ENCODE peak calls at places on chromosomes 1 and 21, in five cellular contexts. One of them, this sample, is unnamed. For H3K4me1, the result is how much of the 10 kb centered on the place peaks cover.

GRCh38 chr1:27542463-27543273 is 52.7 kb upstream of the WASF2 start:
- DNase-seq in neuronal stem cell: no peak
- DNase-seq in mesenchymal stem cell: peak
- DNase-seq in H1: no peak
- DNase-seq in IMR-90: peak
- DNase-seq in this sample: peak

GRCh38 chr1:100440075-100440809 is 87.9 kb downstream of the CDC14A start:
- DNase-seq in H1: no peak
- DNase-seq in mesenchymal stem cell: no peak
- DNase-seq in IMR-90: no peak
- DNase-seq in neuronal stem cell: no peak
- DNase-seq in this sample: peak

GRCh38 chr1:44251989-44252625 is 38.8 kb downstream of the DMAP1 start:
- DNase-seq in mesenchymal stem cell: no peak
- DNase-seq in H1: no peak
- DNase-seq in neuronal stem cell: no peak
- DNase-seq in IMR-90: no peak
- DNase-seq in this sample: no peak

GRCh38 chr1:152179566-152179965 is 20.5 kb upstream of the RPTN start:
- DNase-seq in mesenchymal stem cell: no peak
- DNase-seq in H1: no peak
- DNase-seq in IMR-90: no peak
- DNase-seq in neuronal stem cell: no peak
- DNase-seq in this sample: no peak

GRCh38 chr1:145979746-145980435 is 15.4 kb downstream of the POLR3GL start:
- DNase-seq in IMR-90: no peak
- DNase-seq in neuronal stem cell: no peak
- DNase-seq in H1: no peak
- DNase-seq in mesenchymal stem cell: peak
- DNase-seq in this sample: no peak

GRCh38 chr1:184568148-184568547 is 181.3 kb downstream of the C1orf21 start:
- DNase-seq in H1: no peak
- DNase-seq in mesenchymal stem cell: no peak
- DNase-seq in neuronal stem cell: no peak
- DNase-seq in IMR-90: no peak
- DNase-seq in this sample: no peak

GRCh38 chr1:33710989-33711388 is 152.9 kb upstream of the HMGB4 start:
- DNase-seq in H1: no peak
- DNase-seq in IMR-90: peak
- DNase-seq in mesenchymal stem cell: no peak
- DNase-seq in neuronal stem cell: no peak
- DNase-seq in this sample: no peak

GRCh38 chr1:153485880-153486279 is 25.4 kb upstream of the S100A7 start:
- DNase-seq in IMR-90: no peak
- DNase-seq in H1: no peak
- DNase-seq in neuronal stem cell: no peak
- DNase-seq in mesenchymal stem cell: no peak
- DNase-seq in this sample: peak

GRCh38 chr1:30412241-30413110 is 310.9 kb downstream of the MATN1 start:
- DNase-seq in IMR-90: no peak
- DNase-seq in neuronal stem cell: no peak
- DNase-seq in mesenchymal stem cell: no peak
- DNase-seq in H1: no peak
- DNase-seq in this sample: no peak

GRCh38 chr21:28419811-28420210 is 572.9 kb downstream of the LTN1 start:
- DNase-seq in H1: no peak
- DNase-seq in IMR-90: no peak
- DNase-seq in mesenchymal stem cell: no peak
- DNase-seq in neuronal stem cell: no peak
- DNase-seq in this sample: no peak

GRCh38 chr21:32795376-32795775 is 23.8 kb upstream of the PAXBP1 start:
- DNase-seq in neuronal stem cell: no peak
- DNase-seq in mesenchymal stem cell: no peak
- DNase-seq in IMR-90: no peak
- DNase-seq in H1: no peak
- DNase-seq in this sample: no peak

GRCh38 chr1:118366296-118366695 is 181.3 kb upstream of the SPAG17 start:
- DNase-seq in H1: no peak
- DNase-seq in mesenchymal stem cell: no peak
- DNase-seq in neuronal stem cell: no peak
- DNase-seq in IMR-90: no peak
- DNase-seq in this sample: no peak

GRCh38 chr21:33578959-33579542 is 9.4 kb downstream of the DONSON start:
- DNase-seq in neuronal stem cell: no peak
- DNase-seq in IMR-90: peak
- DNase-seq in H1: no peak
- DNase-seq in mesenchymal stem cell: peak
- DNase-seq in this sample: no peak

GRCh38 chr1:240189386-240189989 is 97.8 kb downstream of the FMN2 start:
- DNase-seq in neuronal stem cell: peak
- DNase-seq in mesenchymal stem cell: peak
- DNase-seq in IMR-90: peak
- DNase-seq in H1: peak
- DNase-seq in this sample: peak

GRCh38 chr1:162009501-162010174 is 14.0 kb downstream of the OLFML2B start:
- DNase-seq in mesenchymal stem cell: no peak
- DNase-seq in H1: no peak
- DNase-seq in neuronal stem cell: no peak
- DNase-seq in IMR-90: no peak
- DNase-seq in this sample: no peak

GRCh38 chr1:1928231-1929101 is 9.4 kb upstream of the TMEM52 start:
- DNase-seq in mesenchymal stem cell: no peak
- DNase-seq in IMR-90: no peak
- DNase-seq in H1: no peak
- DNase-seq in neuronal stem cell: no peak
- DNase-seq in this sample: no peak

GRCh38 chr1:15355968-15356621 is 53.6 kb upstream of the EFHD2 start:
- DNase-seq in neuronal stem cell: no peak
- DNase-seq in mesenchymal stem cell: peak
- DNase-seq in IMR-90: peak
- DNase-seq in H1: no peak
- DNase-seq in this sample: no peak

GRCh38 chr21:28699591-28700259 is 293.0 kb downstream of the LTN1 start:
- DNase-seq in mesenchymal stem cell: no peak
- DNase-seq in H1: no peak
- DNase-seq in IMR-90: no peak
- DNase-seq in neuronal stem cell: no peak
- DNase-seq in this sample: no peak

GRCh38 chr1:116900471-116901365 is 9.0 kb upstream of the PTGFRN start:
- DNase-seq in neuronal stem cell: no peak
- DNase-seq in H1: no peak
- DNase-seq in mesenchymal stem cell: no peak
- DNase-seq in IMR-90: no peak
- DNase-seq in this sample: no peak

GRCh38 chr1:52759908-52760307 is 33.7 kb downstream of the ZYG11B start:
- DNase-seq in H1: no peak
- DNase-seq in neuronal stem cell: no peak
- DNase-seq in IMR-90: no peak
- DNase-seq in mesenchymal stem cell: no peak
- DNase-seq in this sample: no peak

GRCh38 chr1:48523541-48523940 is 51.5 kb upstream of the SPATA6 start:
- DNase-seq in neuronal stem cell: no peak
- DNase-seq in IMR-90: no peak
- DNase-seq in mesenchymal stem cell: no peak
- DNase-seq in H1: no peak
- DNase-seq in this sample: no peak

GRCh38 chr1:101451888-101452287 is 215.1 kb downstream of the S1PR1 start:
- DNase-seq in H1: no peak
- DNase-seq in mesenchymal stem cell: no peak
- DNase-seq in neuronal stem cell: no peak
- DNase-seq in IMR-90: no peak
- DNase-seq in this sample: no peak

GRCh38 chr1:151611832-151612505 is at the start of gene SNX27:
- DNase-seq in H1: peak
- DNase-seq in mesenchymal stem cell: peak
- DNase-seq in neuronal stem cell: peak
- DNase-seq in IMR-90: peak
- DNase-seq in this sample: peak

GRCh38 chr1:67312630-67313029 is 5.0 kb downstream of the IL12RB2 start:
- DNase-seq in H1: no peak
- DNase-seq in IMR-90: no peak
- DNase-seq in mesenchymal stem cell: no peak
- DNase-seq in neuronal stem cell: no peak
- DNase-seq in this sample: no peak

GRCh38 chr1:84582802-84583587 is 8.8 kb upstream of the CTBS start:
- DNase-seq in IMR-90: no peak
- DNase-seq in mesenchymal stem cell: peak
- DNase-seq in neuronal stem cell: no peak
- DNase-seq in H1: no peak
- DNase-seq in this sample: peak

GRCh38 chr1:156114919-156115513 is 505 bp downstream of the LMNA start:
- DNase-seq in mesenchymal stem cell: no peak
- DNase-seq in neuronal stem cell: no peak
- DNase-seq in H1: no peak
- DNase-seq in IMR-90: no peak
- DNase-seq in this sample: peak
- H3K18ac ChIP-seq in mesenchymal stem cell: peak
- H3K18ac ChIP-seq in neuronal stem cell: peak
- H3K18ac ChIP-seq in H1: peak
- H3K18ac ChIP-seq in IMR-90: peak
- H3K18ac ChIP-seq in this sample: no peak

GRCh38 chr1:167625040-167625823 is 4.8 kb upstream of the RCSD1 start:
- DNase-seq in H1: no peak
- DNase-seq in IMR-90: no peak
- DNase-seq in mesenchymal stem cell: no peak
- DNase-seq in neuronal stem cell: no peak
- DNase-seq in this sample: no peak
- H3K4me1 ChIP-seq in H1: under half
- H3K4me1 ChIP-seq in IMR-90: under half
- H3K4me1 ChIP-seq in mesenchymal stem cell: under half
- H3K4me1 ChIP-seq in neuronal stem cell: under half
- H3K4me1 ChIP-seq in this sample: under half

GRCh38 chr1:3172431-3173112 is 103.6 kb downstream of the PRDM16 start:
- DNase-seq in H1: no peak
- DNase-seq in IMR-90: no peak
- DNase-seq in neuronal stem cell: no peak
- DNase-seq in mesenchymal stem cell: no peak
- DNase-seq in this sample: no peak
- H3K27ac ChIP-seq in H1: no peak
- H3K27ac ChIP-seq in IMR-90: no peak
- H3K27ac ChIP-seq in neuronal stem cell: no peak
- H3K27ac ChIP-seq in mesenchymal stem cell: no peak
- H3K27ac ChIP-seq in this sample: no peak

GRCh38 chr1:8373547-8374270 is 55.8 kb downstream of the SLC45A1 start:
- DNase-seq in H1: no peak
- DNase-seq in mesenchymal stem cell: peak
- DNase-seq in neuronal stem cell: peak
- DNase-seq in IMR-90: peak
- DNase-seq in this sample: peak
- H3K18ac ChIP-seq in H1: peak
- H3K18ac ChIP-seq in mesenchymal stem cell: peak
- H3K18ac ChIP-seq in neuronal stem cell: no peak
- H3K18ac ChIP-seq in IMR-90: peak
- H3K18ac ChIP-seq in this sample: no peak

GRCh38 chr21:41326414-41327080 is 9.9 kb downstream of the FAM3B start:
- DNase-seq in mesenchymal stem cell: no peak
- DNase-seq in neuronal stem cell: no peak
- DNase-seq in IMR-90: no peak
- DNase-seq in H1: no peak
- DNase-seq in this sample: no peak

GRCh38 chr21:41327753-41328152 is 11.2 kb downstream of the FAM3B start:
- DNase-seq in IMR-90: no peak
- DNase-seq in neuronal stem cell: no peak
- DNase-seq in H1: no peak
- DNase-seq in mesenchymal stem cell: no peak
- DNase-seq in this sample: no peak

GRCh38 chr21:41322496-41323382 is 6.1 kb downstream of the FAM3B start:
- DNase-seq in mesenchymal stem cell: no peak
- DNase-seq in H1: no peak
- DNase-seq in neuronal stem cell: no peak
- DNase-seq in IMR-90: no peak
- DNase-seq in this sample: no peak

GRCh38 chr21:41321908-41322495 is 5.4 kb downstream of the FAM3B start:
- DNase-seq in H1: no peak
- DNase-seq in mesenchymal stem cell: no peak
- DNase-seq in IMR-90: no peak
- DNase-seq in neuronal stem cell: no peak
- DNase-seq in this sample: no peak

DNA sequence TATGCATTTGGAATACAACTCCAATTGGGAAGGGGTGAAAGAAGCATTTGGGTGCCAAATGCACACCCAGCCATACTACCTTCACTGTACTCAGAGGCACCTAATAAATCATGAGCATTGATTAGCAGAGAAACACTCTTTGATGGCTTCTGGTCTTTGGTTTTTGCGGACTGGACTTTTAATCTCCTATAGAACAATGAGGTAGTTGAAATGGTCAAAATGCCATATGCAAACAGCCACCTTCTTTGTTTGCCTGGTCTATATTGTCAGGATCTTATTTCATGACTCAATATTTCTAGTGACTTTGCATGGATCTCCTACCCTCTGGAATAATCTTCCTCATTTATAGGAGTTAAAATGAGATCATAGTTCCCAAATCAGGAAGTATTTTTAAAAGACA is 8.5 kb downstream of the FAM3B start:
- DNase-seq in neuronal stem cell: no peak
- DNase-seq in H1: no peak
- DNase-seq in IMR-90: no peak
- DNase-seq in mesenchymal stem cell: no peak
- DNase-seq in this sample: no peak
- H3K4me1 ChIP-seq in neuronal stem cell: under half
- H3K4me1 ChIP-seq in H1: under half
- H3K4me1 ChIP-seq in IMR-90: under half
- H3K4me1 ChIP-seq in mesenchymal stem cell: under half
- H3K4me1 ChIP-seq in this sample: under half

GRCh38 chr1:204448991-204449390 is 37.4 kb upstream of the PPP1R15B start:
- DNase-seq in neuronal stem cell: no peak
- DNase-seq in H1: no peak
- DNase-seq in mesenchymal stem cell: no peak
- DNase-seq in IMR-90: no peak
- DNase-seq in this sample: no peak

GRCh38 chr1:204447220-204447619 is 35.6 kb upstream of the PPP1R15B start:
- DNase-seq in H1: no peak
- DNase-seq in neuronal stem cell: no peak
- DNase-seq in mesenchymal stem cell: no peak
- DNase-seq in IMR-90: no peak
- DNase-seq in this sample: no peak

GRCh38 chr1:204446413-204447111 is 34.9 kb upstream of the PPP1R15B start:
- DNase-seq in neuronal stem cell: peak
- DNase-seq in H1: peak
- DNase-seq in mesenchymal stem cell: peak
- DNase-seq in IMR-90: peak
- DNase-seq in this sample: peak

GRCh38 chr1:204448321-204448964 is 36.8 kb upstream of the PPP1R15B start:
- DNase-seq in neuronal stem cell: no peak
- DNase-seq in H1: no peak
- DNase-seq in IMR-90: no peak
- DNase-seq in mesenchymal stem cell: no peak
- DNase-seq in this sample: no peak

GRCh38 chr1:204447736-204448135 is 36.1 kb upstream of the PPP1R15B start:
- DNase-seq in neuronal stem cell: no peak
- DNase-seq in IMR-90: no peak
- DNase-seq in H1: no peak
- DNase-seq in mesenchymal stem cell: no peak
- DNase-seq in this sample: no peak
- H3K27ac ChIP-seq in neuronal stem cell: no peak
- H3K27ac ChIP-seq in IMR-90: no peak
- H3K27ac ChIP-seq in H1: no peak
- H3K27ac ChIP-seq in mesenchymal stem cell: no peak
- H3K27ac ChIP-seq in this sample: no peak